ENCODE peak calls at places on chromosome X, in four cellular contexts. O is HepG2, Y is GM12878, N is H1. E is an unnamed sample.

GRCh38 chrX:133440081-133440796 is 24.9 kb upstream of the GPC4 start:
- DNase-seq in N (no peak), O (no peak), Y (no peak), E (no peak)

GRCh38 chrX:6941041-6941440 is 206.5 kb upstream of the STS start:
- DNase-seq in N (no peak), Y (no peak), O (no peak), E (no peak)

GRCh38 chrX:99353412-99353811 is 1056.7 kb downstream of the PCDH19 start:
- DNase-seq in O (peak), Y (no peak), N (no peak), E (no peak)

GRCh38 chrX:1150569-1151347 is 61.7 kb downstream of the CRLF2 start:
- DNase-seq in O (no peak), Y (no peak), N (no peak), E (no peak)

GRCh38 chrX:40922307-40922706 is 162.9 kb upstream of the USP9X start:
- DNase-seq in Y (no peak), N (no peak), O (peak), E (peak)

GRCh38 chrX:70535198-70535597 is 90.6 kb downstream of the DLG3 start:
- DNase-seq in N (no peak), O (peak), Y (no peak), E (no peak)

GRCh38 chrX:40107291-40108083 is 9.7 kb upstream of the BCOR start:
- DNase-seq in Y (no peak), N (no peak), O (no peak), E (no peak)

GRCh38 chrX:140733766-140734342 is 24.3 kb downstream of the LINC00632 start:
- DNase-seq in N (no peak), O (peak), Y (no peak), E (no peak)

GRCh38 chrX:150227873-150228272 is 135.2 kb upstream of the MAMLD1 start:
- DNase-seq in N (no peak), Y (no peak), O (no peak), E (no peak)

GRCh38 chrX:150227321-150227860 is 135.7 kb upstream of the MAMLD1 start:
- DNase-seq in Y (no peak), O (no peak), N (no peak), E (no peak)

GRCh38 chrX:150229481-150229880 is 133.6 kb upstream of the MAMLD1 start:
- DNase-seq in Y (no peak), O (no peak), N (no peak), E (no peak)

GRCh38 chrX:150226223-150226965 is 136.7 kb upstream of the MAMLD1 start:
- DNase-seq in Y (no peak), N (no peak), O (no peak), E (no peak)

GRCh38 chrX:150229030-150229429 is 134.1 kb upstream of the MAMLD1 start:
- DNase-seq in N (no peak), O (no peak), Y (no peak), E (no peak)
- TF ChIP-seq ZNF274 in N (no peak), O (no peak), Y (no peak), E (no peak)

GRCh38 chrX:116276191-116276700 is 105.7 kb downstream of the AGTR2 start:
- DNase-seq in Y (no peak), N (no peak), O (no peak), E (no peak)

GRCh38 chrX:116272881-116273280 is 102.3 kb downstream of the AGTR2 start:
- DNase-seq in N (no peak), O (no peak), Y (no peak), E (no peak)

GRCh38 chrX:116267511-116268040 is 97.0 kb downstream of the AGTR2 start:
- DNase-seq in O (no peak), N (no peak), Y (no peak), E (no peak)

GRCh38 chrX:116277391-116277790 is 106.8 kb downstream of the AGTR2 start:
- DNase-seq in O (no peak), Y (no peak), N (no peak), E (no peak)

DNA sequence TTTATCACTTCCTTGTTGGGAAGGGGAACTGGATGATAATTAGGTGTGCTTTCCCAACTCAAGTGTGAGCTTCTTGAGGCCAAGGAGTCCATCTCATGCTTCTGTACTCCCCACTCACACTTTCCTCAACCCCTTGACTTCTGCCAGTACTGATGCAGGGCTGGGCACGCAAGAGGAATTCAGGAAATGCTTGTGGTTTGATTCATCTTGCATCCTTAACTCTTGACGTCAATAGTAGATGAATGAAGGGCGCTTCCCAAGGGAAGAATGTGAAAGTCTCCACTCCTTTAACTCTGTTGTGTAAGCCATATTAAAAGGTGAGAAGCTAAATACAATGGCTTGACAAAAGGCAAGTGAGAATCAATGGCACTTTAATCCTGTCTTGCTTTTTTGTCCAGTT is 101.8 kb downstream of the AGTR2 start:
- DNase-seq in N (no peak), O (no peak), Y (no peak), E (peak)
- TF ChIP-seq SUZ12 in N (no peak), O (no peak), Y (no peak), E (no peak)

DNA sequence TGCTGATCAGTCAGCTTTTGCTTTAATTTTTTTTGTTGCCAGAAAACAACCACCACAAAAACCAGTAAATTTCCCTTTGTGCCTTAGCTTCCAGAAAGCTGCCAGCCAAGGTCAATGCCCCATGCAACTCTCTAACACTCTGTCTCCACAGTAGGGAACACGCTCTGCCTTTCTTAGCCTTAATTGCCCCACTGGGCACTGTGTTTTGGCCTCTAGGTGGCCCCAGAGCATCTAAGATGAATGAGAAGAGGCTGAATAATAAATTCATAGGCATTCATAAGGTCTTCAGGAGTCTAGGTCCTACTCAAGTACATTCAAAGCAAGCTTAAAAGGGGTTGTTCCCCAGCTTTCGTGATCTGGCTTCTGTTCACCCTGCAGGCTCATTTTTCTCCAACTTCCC is 57.7 kb upstream of the PASD1 start:
- DNase-seq in Y (no peak), O (peak), N (no peak), E (no peak)
- TF ChIP-seq YY1 in Y (no peak), O (no peak), N (no peak), E (no peak)

GRCh38 chrX:19680580-19680979 is 165.3 kb upstream of the MAP3K15 start:
- DNase-seq in O (no peak), N (no peak), Y (no peak), E (no peak)

GRCh38 chrX:19677121-19677520 is 161.8 kb upstream of the MAP3K15 start:
- DNase-seq in O (no peak), Y (no peak), N (no peak), E (no peak)

GRCh38 chrX:19682712-19683331 is 167.5 kb upstream of the MAP3K15 start:
- DNase-seq in O (no peak), Y (no peak), N (no peak), E (no peak)

GRCh38 chrX:19679787-19680186 is 164.5 kb upstream of the MAP3K15 start:
- DNase-seq in N (no peak), Y (no peak), O (no peak), E (no peak)

GRCh38 chrX:19678941-19679340 is 163.6 kb upstream of the MAP3K15 start:
- DNase-seq in N (no peak), Y (peak), O (no peak), E (no peak)
- TF ChIP-seq ZNF274 in N (no peak), Y (no peak), O (no peak), E (no peak)

DNA sequence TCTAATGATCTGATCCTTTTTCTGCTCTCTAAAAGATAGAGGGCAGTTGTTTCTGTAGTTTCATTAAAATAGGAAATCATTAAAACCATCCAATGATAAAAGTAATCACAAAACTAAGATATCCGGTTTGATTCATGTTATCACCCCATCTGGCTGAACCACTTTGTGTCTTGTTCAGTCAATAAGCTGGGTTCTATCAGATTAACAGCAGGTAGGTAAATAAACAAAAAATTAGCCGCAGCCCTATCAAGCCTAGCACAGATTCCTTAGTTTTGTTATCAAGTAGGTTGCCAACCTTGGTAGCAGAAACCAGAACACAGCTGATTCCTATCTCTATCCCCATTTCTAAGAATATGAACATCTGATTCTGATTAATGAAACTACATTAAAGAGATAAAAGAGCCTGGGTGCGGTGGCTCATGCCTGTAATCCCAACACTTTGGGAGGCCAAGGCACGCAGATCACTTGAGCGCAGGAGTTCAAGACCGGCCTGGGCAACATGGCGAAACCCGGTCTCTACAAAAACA is 118.6 kb upstream of the PLAC1 start:
- DNase-seq in O (no peak), Y (no peak), N (no peak), E (no peak)
- TF ChIP-seq SUZ12 in O (no peak), Y (no peak), N (no peak), E (no peak)

GRCh38 chrX:139202742-139203410 is 327.7 kb upstream of the F9 start:
- DNase-seq in Y (no peak), O (no peak), N (no peak), E (no peak)
- TF ChIP-seq YY1 in Y (no peak), O (no peak), N (no peak), E (no peak)